ENCODE peak calls at places on chromosomes 4 and X, in eight cellular contexts. L is iris pigment epithelial cell; D is islet precursor cell; M is activated CD8-positive, alpha-beta memory T cell treated with anti-CD3 and anti-CD28 coated beads, Interleukin-2, amount 10 ng/mL, durations not matched to agents 7 days and 5 days; P is cardiac fibroblast; N is body of pancreas; W is cardiac muscle cell; E is AG08395. Z is an unnamed sample.

GRCh38 chr4:74543983-74544382 is 99.0 kb downstream of the AREG start:
- DNase-seq in L (peak; percentile 84), D (peak; percentile 60), M (no peak), P (peak; percentile 47), N (no peak), W (no peak), E (peak; percentile 13), Z (no peak)

GRCh38 chr4:116953947-116954346 is 131.4 kb downstream of the TRAM1L1 start:
- DNase-seq in L (no peak), D (no peak), M (no peak), P (no peak), N (no peak), W (no peak), E (no peak), Z (no peak)

GRCh38 chr4:153523941-153524386 is 57.8 kb downstream of the TMEM131L start:
- DNase-seq in L (peak; percentile 42), D (peak; percentile 82), M (no peak), P (no peak), N (peak; percentile 37), W (no peak), E (no peak), Z (no peak)

GRCh38 chr4:154720123-154720522 is 23.7 kb upstream of the LRAT start:
- DNase-seq in L (peak; percentile 20), D (no peak), M (no peak), P (no peak), N (no peak), W (no peak), E (no peak), Z (no peak)

GRCh38 chr4:89765966-89766365 is 71.0 kb downstream of the SNCA start:
- DNase-seq in L (peak; percentile 89), D (no peak), M (no peak), P (peak; percentile 93), N (no peak), W (no peak), E (peak; percentile 67), Z (peak; percentile 71)

GRCh38 chrX:17703201-17703600 is 34.1 kb upstream of the SCML1 start:
- DNase-seq in L (peak; percentile 3), D (no peak), M (no peak), P (no peak), N (no peak), W (no peak), E (no peak), Z (no peak)

GRCh38 chrX:46325312-46325877 is 219.8 kb downstream of the ZNF674 start:
- DNase-seq in L (peak; percentile 63), D (peak; percentile 97), M (no peak), P (peak; percentile 68), N (no peak), W (peak; percentile 15), E (peak; percentile 61), Z (peak; percentile 89)

GRCh38 chr4:165381821-165382373 is 3.1 kb downstream of the CPE start:
- DNase-seq in L (no peak), D (peak; percentile 85), M (no peak), P (no peak), N (no peak), W (no peak), E (no peak), Z (no peak)

GRCh38 chrX:84924624-84925023 is 79.1 kb upstream of the APOOL start:
- DNase-seq in L (no peak), D (no peak), M (no peak), P (no peak), N (no peak), W (no peak), E (no peak), Z (no peak)

GRCh38 chrX:24343719-24344118 is 16.7 kb upstream of the SUPT20HL1 start:
- DNase-seq in L (no peak), D (no peak), M (peak; percentile 40), P (peak; percentile 38), N (no peak), W (no peak), E (no peak), Z (no peak)

GRCh38 chrX:109928596-109929335 is 74.1 kb upstream of the TMEM164 start:
- DNase-seq in L (no peak), D (no peak), M (no peak), P (no peak), N (no peak), W (no peak), E (no peak), Z (no peak)

GRCh38 chr4:124321370-124321769 is 391.2 kb downstream of the ANKRD50 start:
- DNase-seq in L (no peak), D (no peak), M (no peak), P (peak; percentile 53), N (no peak), W (peak; percentile 36), E (no peak), Z (no peak)